ENCODE peak calls at places on chromosomes 5 and 9, in six cellular contexts. B is BE2C; S is A673; U is mucosa of descending colon; X is CD8-positive, alpha-beta T cell; W is spleen. L is an unnamed sample.

GRCh38 chr9:72983056-72983455 is 30.2 kb upstream of the ALDH1A1 start:
- DNase-seq in B (no peak), S (no peak), X (no peak), U (no peak), W (no peak), L (no peak)

GRCh38 chr5:169592937-169593650 is 9.5 kb downstream of the SPDL1 start:
- DNase-seq in B (no peak), U (no peak), X (no peak), W (no peak), S (no peak), L (no peak)

GRCh38 chr9:82598254-82599039 is 464.5 kb downstream of the RASEF start:
- DNase-seq in W (no peak), S (no peak), U (no peak), X (no peak), B (peak; percentile 65), L (no peak)

GRCh38 chr9:74573792-74574191 is 76.7 kb downstream of the RORB start:
- DNase-seq in U (no peak), X (no peak), S (no peak), W (no peak), B (no peak), L (no peak)

GRCh38 chr9:125758986-125759811 is 12.0 kb downstream of the PBX3 start:
- DNase-seq in W (peak; percentile 77), X (no peak), S (no peak), B (peak; percentile 26), U (no peak), L (no peak)

GRCh38 chr5:146644811-146645210 is 128.8 kb upstream of the GPR151 start:
- DNase-seq in B (no peak), S (no peak), W (no peak), X (no peak), U (no peak), L (no peak)

GRCh38 chr5:32173394-32174010 is 617 bp downstream of the GOLPH3 start:
- DNase-seq in S (peak; percentile 79), X (peak; percentile 17), U (peak; percentile 84), B (peak; percentile 40), W (peak; percentile 93), L (peak; percentile 63)

GRCh38 chr5:87829214-87829551 is 416.5 kb upstream of the CCNH start:
- DNase-seq in W (no peak), X (no peak), U (no peak), B (no peak), S (no peak), L (no peak)

GRCh38 chr9:87381050-87381711 is 116.5 kb upstream of the DAPK1 start:
- DNase-seq in X (no peak), B (no peak), S (no peak), U (no peak), W (no peak), L (no peak)

GRCh38 chr9:126613656-126614055 is at the start of gene LMX1B:
- DNase-seq in U (no peak), S (peak; percentile 73), X (no peak), W (no peak), B (no peak), L (no peak)

GRCh38 chr9:115133649-115134048 is 15.7 kb upstream of the TNC start:
- DNase-seq in S (no peak), W (no peak), B (no peak), U (no peak), X (no peak), L (no peak)

GRCh38 chr5:132136906-132137305 is 63.3 kb downstream of the CSF2 start:
- DNase-seq in W (no peak), B (no peak), X (no peak), U (no peak), S (no peak), L (no peak)

GRCh38 chr9:35258665-35259474 is 97.1 kb downstream of the UNC13B start:
- DNase-seq in W (no peak), X (peak; percentile 17), S (peak; percentile 87), B (peak; percentile 72), U (peak; percentile 77), L (peak; percentile 42)

GRCh38 chr5:40734986-40735385 is 20.8 kb downstream of the TTC33 start:
- DNase-seq in X (no peak), B (no peak), W (no peak), U (no peak), S (no peak), L (no peak)

GRCh38 chr9:4678679-4679267 is 596 bp upstream of the CDC37L1 start:
- DNase-seq in S (peak; percentile 62), W (no peak), U (peak; percentile 34), X (no peak), B (no peak), L (no peak)

GRCh38 chr5:154095819-154096380 is 57.1 kb downstream of the MFAP3 start:
- DNase-seq in U (no peak), S (peak; percentile 85), X (no peak), B (no peak), W (no peak), L (no peak)

GRCh38 chr5:78607864-78608263 is 40.7 kb downstream of the LHFPL2 start:
- DNase-seq in U (no peak), B (no peak), X (no peak), S (no peak), W (no peak), L (no peak)

GRCh38 chr9:76887951-76888350 is 18.0 kb downstream of the PRUNE2 start:
- DNase-seq in U (no peak), X (no peak), B (no peak), W (no peak), S (no peak), L (no peak)

GRCh38 chr5:124584991-124585715 is 161.3 kb downstream of the ZNF608 start:
- DNase-seq in X (no peak), W (no peak), B (no peak), S (no peak), U (no peak), L (no peak)

GRCh38 chr9:109886617-109887016 is 106.6 kb downstream of the PALM2AKAP2 start:
- DNase-seq in B (no peak), W (no peak), X (no peak), U (no peak), S (no peak), L (no peak)
- H3K4me3 ChIP-seq in B (no peak overlapping the region), W (no peak overlapping the region), X (no peak overlapping the region), U (no peak overlapping the region), S (no peak overlapping the region), L (no peak overlapping the region)

GRCh38 chr5:142725231-142726187 is 39.6 kb upstream of the FGF1 start:
- DNase-seq in S (no peak), B (no peak), X (no peak), W (no peak), U (no peak), L (no peak)

GRCh38 chr5:142722896-142723295 is 37.0 kb upstream of the FGF1 start:
- DNase-seq in S (no peak), U (no peak), X (no peak), W (no peak), B (no peak), L (no peak)

GRCh38 chr5:142722146-142722545 is 36.3 kb upstream of the FGF1 start:
- DNase-seq in S (no peak), X (no peak), U (no peak), W (no peak), B (no peak), L (no peak)

GRCh38 chr5:142726188-142726731 is 40.4 kb upstream of the FGF1 start:
- DNase-seq in S (peak; percentile 65), W (no peak), U (no peak), B (no peak), X (no peak), L (no peak)

GRCh38 chr5:142724821-142725220 is 38.9 kb upstream of the FGF1 start:
- DNase-seq in X (no peak), B (no peak), U (no peak), W (no peak), S (no peak), L (no peak)
- H3K36me3 ChIP-seq in X (no peaks in the 10 kb centered on the region), B (no peaks in the 10 kb centered on the region), U (no peaks in the 10 kb centered on the region), W (no peaks in the 10 kb centered on the region), S (no peaks in the 10 kb centered on the region), L (no peaks in the 10 kb centered on the region)

DNA sequence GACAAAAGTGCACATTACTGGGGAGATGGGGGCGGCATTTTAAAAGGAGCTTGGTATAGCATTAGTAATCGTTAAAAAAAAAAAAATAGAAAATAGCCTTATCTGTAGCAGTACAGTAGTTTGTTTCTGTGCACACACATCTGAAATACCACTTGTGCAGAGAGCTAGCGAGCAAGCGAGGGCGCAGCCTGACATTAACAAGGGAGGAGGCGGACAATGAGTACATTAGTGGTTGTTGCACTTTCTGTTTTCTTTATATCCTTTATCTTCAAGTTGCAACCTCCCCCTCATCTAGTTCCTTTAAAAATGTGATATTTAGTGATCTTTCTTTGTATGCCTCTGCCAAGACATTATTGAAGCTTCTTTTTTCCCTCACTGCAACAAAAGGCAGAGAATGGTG is 880 bp upstream of the PTPDC1 start:
- DNase-seq in B (no peak), X (no peak), S (no peak), W (no peak), U (no peak), L (no peak)
- H3K4me3 ChIP-seq in B (no peak overlapping the region), X (no peak overlapping the region), S (no peak overlapping the region), W (no peak overlapping the region), U (no peak overlapping the region), L (no peak overlapping the region)

GRCh38 chr5:1011226-1011631 is 2.6 kb downstream of the NKD2 start:
- DNase-seq in U (peak; percentile 61), X (no peak), B (peak; percentile 2), W (peak; percentile 75), S (peak; percentile 34), L (peak; percentile 44)
- H3K36me3 ChIP-seq in U (no peaks in the 10 kb centered on the region), X (no peaks in the 10 kb centered on the region), B (no peaks in the 10 kb centered on the region), W (no peaks in the 10 kb centered on the region), S (no peaks in the 10 kb centered on the region), L (no peaks in the 10 kb centered on the region)

DNA sequence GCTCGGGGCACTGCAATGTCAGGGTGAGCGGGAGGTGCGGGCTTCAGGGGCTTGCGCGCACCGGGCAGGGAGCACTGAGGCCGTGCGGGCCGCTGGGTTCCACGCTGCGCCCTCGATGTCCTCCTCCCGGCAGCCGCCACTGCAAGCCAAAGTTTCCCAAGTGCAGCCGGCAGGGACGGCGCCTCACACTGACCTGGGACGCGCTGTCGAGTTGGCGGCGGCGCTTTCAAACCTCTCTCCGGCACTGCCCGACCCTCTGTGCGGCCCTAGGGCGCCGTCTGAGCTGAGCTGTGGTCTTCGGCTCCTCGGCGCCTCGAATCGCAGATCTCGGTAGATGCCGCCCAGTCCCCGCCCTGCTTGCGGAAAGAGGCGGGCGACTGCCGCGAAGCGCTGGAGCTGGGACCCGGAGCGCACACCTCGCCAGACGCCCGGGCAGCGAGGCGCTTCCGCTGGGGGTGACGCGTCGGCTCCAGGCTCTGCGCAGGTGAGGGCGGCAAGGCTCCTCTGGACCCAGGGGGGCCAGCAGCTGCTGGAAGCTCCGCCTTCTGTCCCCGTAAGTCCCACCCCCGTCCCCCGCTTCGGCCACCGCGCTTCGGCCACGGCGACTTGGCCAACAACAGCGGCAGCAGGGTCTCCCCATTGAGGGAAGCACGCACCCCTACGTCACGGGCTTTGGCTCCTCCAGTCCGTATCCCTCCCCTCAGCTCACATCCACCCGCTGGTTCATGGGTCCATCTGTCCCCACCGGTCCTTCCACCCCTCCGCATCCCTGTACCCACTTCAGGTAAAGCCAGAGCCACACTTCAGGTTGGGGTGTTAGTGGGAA is at the start of gene ANKRD34B:
- DNase-seq in S (peak; percentile 50), B (peak; percentile 40), U (peak; percentile 25), W (peak; percentile 86), X (no peak), L (no peak)
- H3K4me3 ChIP-seq in S (peak within 1 kb of the TSS; percentile 36), B (peak within 1 kb of the TSS; percentile 39), U (no peak within 1 kb of the TSS), W (peak within 1 kb of the TSS; percentile 68), X (no peak within 1 kb of the TSS), L (no peak within 1 kb of the TSS)

L was measured in CD4-positive, alpha-beta memory T cell.